ENCODE peak calls at places on chromosome 5, in four cellular contexts. Y, B, W and N are unnamed samples.
A peak's percentile ranks its signal among the peaks of the same experiment; 100 is the strongest.

GRCh38 chr5:74149395-74149794 is 491.1 kb downstream of the ENC1 start:
- DNase-seq in Y (peak; percentile 91), W (no peak), B (no peak), N (no peak)

GRCh38 chr5:106862450-106863193 is 808.1 kb downstream of the EFNA5 start:
- DNase-seq in W (no peak), Y (peak; percentile 50), B (no peak), N (peak; percentile 29)

GRCh38 chr5:115559524-115559923 is 14.9 kb upstream of the FEM1C start:
- DNase-seq in W (no peak), Y (peak; percentile 82), B (no peak), N (no peak)

GRCh38 chr5:9838906-9839305 is 208.8 kb upstream of the TAS2R1 start:
- DNase-seq in Y (no peak), B (no peak), W (no peak), N (no peak)

GRCh38 chr5:38249286-38249685 is 9.1 kb upstream of the EGFLAM start:
- DNase-seq in Y (no peak), B (no peak), W (no peak), N (no peak)

GRCh38 chr5:76389513-76390154 is 13.5 kb upstream of the IQGAP2 start:
- DNase-seq in B (no peak), W (no peak), Y (no peak), N (no peak)

GRCh38 chr5:132962429-132962928 is 955 bp downstream of the AFF4 start:
- DNase-seq in W (no peak), B (no peak), Y (peak; percentile 76), N (peak; percentile 83)

GRCh38 chr5:143443330-143443729 is 39.8 kb upstream of the NR3C1 start:
- DNase-seq in W (no peak), Y (no peak), B (no peak), N (no peak)

GRCh38 chr5:158224200-158224599 is 365.3 kb upstream of the CLINT1 start:
- DNase-seq in Y (no peak), W (no peak), B (no peak), N (no peak)

GRCh38 chr5:148224131-148224742 is 14.1 kb upstream of the MARCOL start:
- DNase-seq in W (no peak), B (no peak), Y (no peak), N (no peak)

GRCh38 chr5:68368686-68369359 is 153.3 kb downstream of the PIK3R1 start:
- DNase-seq in B (no peak), Y (peak; percentile 16), W (no peak), N (no peak)

GRCh38 chr5:71865202-71865601 is 146.1 kb downstream of the CARTPT start:
- DNase-seq in Y (peak; percentile 75), B (no peak), W (no peak), N (no peak)

GRCh38 chr5:133298447-133298846 is 246.6 kb downstream of the HSPA4 start:
- DNase-seq in B (no peak), W (no peak), Y (no peak), N (no peak)

GRCh38 chr5:123785160-123786001 is 273.4 kb downstream of the CSNK1G3 start:
- DNase-seq in B (no peak), W (no peak), Y (peak; percentile 64), N (no peak)

GRCh38 chr5:122091942-122092600 is 14.0 kb upstream of the LOX start:
- DNase-seq in B (no peak), Y (peak; percentile 77), W (no peak), N (peak; percentile 64)

GRCh38 chr5:151239237-151239861 is 13.6 kb upstream of the GM2A start:
- DNase-seq in Y (peak; percentile 63), W (no peak), B (peak; percentile 58), N (peak; percentile 78)

GRCh38 chr5:71892641-71893340 is 173.7 kb downstream of the CARTPT start:
- DNase-seq in Y (no peak), B (no peak), W (no peak), N (peak; percentile 61)

GRCh38 chr5:15009420-15009819 is 137.8 kb upstream of the ANKH start:
- DNase-seq in Y (peak; percentile 69), W (no peak), B (no peak), N (no peak)

GRCh38 chr5:126794157-126794828 is 17.4 kb downstream of the LMNB1 start:
- DNase-seq in W (no peak), Y (no peak), B (no peak), N (no peak)

GRCh38 chr5:134873494-134873893 is 677 bp upstream of the TXNDC15 start:
- DNase-seq in B (peak; percentile 30), Y (no peak), W (no peak), N (peak; percentile 32)

GRCh38 chr5:180785794-180786221 is 16.8 kb downstream of the MGAT1 start:
- DNase-seq in Y (peak; percentile 64), W (peak; percentile 80), B (peak; percentile 88), N (peak; percentile 94)
- H4K5ac ChIP-seq in Y (peak overlapping the region; percentile 95), W (peak overlapping the region; percentile 49), B (no peak overlapping the region), N (no peak overlapping the region)

GRCh38 chr5:155275214-155275613 is 261.7 kb downstream of the KIF4B start:
- DNase-seq in B (no peak), Y (no peak), W (no peak), N (peak; percentile 53)
- H3K23ac ChIP-seq in B (no peak overlapping the region), Y (no peak overlapping the region), W (no peak overlapping the region), N (no peak overlapping the region)

GRCh38 chr5:88248743-88249540 is 19.7 kb downstream of the TMEM161B start:
- DNase-seq in B (no peak), Y (no peak), W (no peak), N (peak; percentile 24)

GRCh38 chr5:88248094-88248493 is 20.6 kb downstream of the TMEM161B start:
- DNase-seq in Y (no peak), W (no peak), B (no peak), N (peak; percentile 58)

GRCh38 chr5:88244686-88245085 is 24.0 kb downstream of the TMEM161B start:
- DNase-seq in Y (peak; percentile 31), W (no peak), B (no peak), N (peak; percentile 53)

GRCh38 chr5:88245893-88246244 is 22.8 kb downstream of the TMEM161B start:
- DNase-seq in Y (no peak), W (no peak), B (no peak), N (no peak)

DNA sequence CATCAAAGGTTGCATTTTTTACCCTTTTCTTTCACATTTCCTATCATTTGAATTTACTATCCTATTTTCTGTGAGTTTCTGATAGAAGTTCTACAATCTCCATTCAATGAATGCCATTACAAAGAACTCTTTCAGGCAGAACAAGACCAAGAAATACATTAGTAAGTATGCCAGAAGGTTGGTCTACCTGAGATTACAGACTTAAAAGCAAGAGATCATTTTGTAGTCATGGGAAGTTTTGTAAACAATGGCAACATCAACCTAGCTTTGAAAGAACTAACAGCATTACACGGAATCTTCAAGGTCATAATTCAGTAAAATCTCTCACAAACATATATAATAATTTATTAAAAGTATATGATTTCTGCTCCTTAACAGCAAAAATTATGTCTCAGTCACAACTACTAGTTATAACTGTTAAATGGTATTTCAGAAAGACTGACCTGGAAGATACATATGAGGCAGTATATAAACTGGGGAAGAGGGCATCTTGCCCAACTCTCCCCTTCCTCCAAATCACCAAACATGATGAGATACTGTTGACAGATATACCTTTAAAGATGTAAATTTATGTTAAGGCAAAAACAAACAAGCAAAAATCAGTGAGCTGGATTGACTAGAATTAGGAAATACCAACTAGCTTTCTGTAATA is 23.3 kb downstream of the TMEM161B start:
- DNase-seq in Y (no peak), W (no peak), B (no peak), N (no peak)
- H4K5ac ChIP-seq in Y (no peak overlapping the region), W (peak overlapping the region; percentile 48), B (no peak overlapping the region), N (no peak overlapping the region)

GRCh38 chr5:78360674-78361225 is 333 bp downstream of the SCAMP1 start:
- DNase-seq in W (no peak), Y (no peak), B (peak; percentile 46), N (no peak)

GRCh38 chr5:78359831-78360673 is at the start of gene SCAMP1:
- DNase-seq in W (peak; percentile 88), B (peak; percentile 95), Y (peak; percentile 92), N (peak; percentile 98)

GRCh38 chr5:78362220-78362619 is 1.8 kb downstream of the SCAMP1 start:
- DNase-seq in Y (no peak), W (no peak), B (no peak), N (no peak)

GRCh38 chr5:78364005-78364404 is 3.6 kb downstream of the SCAMP1 start:
- DNase-seq in Y (no peak), W (no peak), B (no peak), N (no peak)

GRCh38 chr5:78361226-78361993 is 993 bp downstream of the SCAMP1 start:
- DNase-seq in W (no peak), Y (peak; percentile 78), B (no peak), N (peak; percentile 82)
- H3K23ac ChIP-seq in W (no peak overlapping the region), Y (peak overlapping the region; percentile 90), B (no peak overlapping the region), N (no peak overlapping the region)

GRCh38 chr5:12840972-12841371 is 936.7 kb upstream of the CTNND2 start:
- DNase-seq in B (no peak), Y (no peak), W (no peak), N (no peak)
- H4K5ac ChIP-seq in B (no peak overlapping the region), Y (no peak overlapping the region), W (no peak overlapping the region), N (no peak overlapping the region)